ENCODE peak calls at places on chromosomes 3 and 15, in six cellular contexts. A is kidney, W is AG09309, T is lung, D is activated B cell treated with CpG ODN at 0.5 μM for 24 hours, E is cardiac fibroblast. Y is an unnamed sample.

GRCh38 chr3:128945041-128945877 is 48.6 kb downstream of the CFAP92 start:
- DNase-seq in A (no peak), W (no peak), T (no peak), D (no peak), E (no peak), Y (peak; percentile 56)

GRCh38 chr3:69252141-69252540 is 129.7 kb upstream of the LMOD3 start:
- DNase-seq in A (no peak), W (no peak), T (no peak), D (no peak), E (no peak), Y (no peak)

GRCh38 chr15:51647128-51647562 is 24.6 kb upstream of the DMXL2 start:
- DNase-seq in A (no peak), W (peak; percentile 17), T (peak; percentile 42), D (no peak), E (peak; percentile 71), Y (no peak)

GRCh38 chr15:87527416-87527815 is 729.1 kb downstream of the NTRK3 start:
- DNase-seq in A (no peak), W (no peak), T (no peak), D (no peak), E (no peak), Y (no peak)

GRCh38 chr3:154718058-154718457 is 288.1 kb upstream of the GPR149 start:
- DNase-seq in A (no peak), W (no peak), T (no peak), D (no peak), E (no peak), Y (no peak)

GRCh38 chr3:20154928-20155327 is 31.1 kb downstream of the SGO1 start:
- DNase-seq in A (no peak), W (no peak), T (no peak), D (no peak), E (no peak), Y (no peak)

GRCh38 chr15:84831028-84831427 is 13.9 kb downstream of the ALPK3 start:
- DNase-seq in A (no peak), W (no peak), T (no peak), D (no peak), E (no peak), Y (no peak)

GRCh38 chr15:56817690-56818089 is 84.4 kb upstream of the ZNF280D start:
- DNase-seq in A (no peak), W (no peak), T (no peak), D (no peak), E (no peak), Y (no peak)

GRCh38 chr3:174440350-174440716 is 418.8 kb upstream of the NAALADL2 start:
- DNase-seq in A (no peak), W (peak; percentile 67), T (no peak), D (no peak), E (peak; percentile 82), Y (no peak)

GRCh38 chr3:150237490-150237889 is 170.6 kb upstream of the TSC22D2 start:
- DNase-seq in A (no peak), W (no peak), T (no peak), D (no peak), E (peak; percentile 48), Y (no peak)

GRCh38 chr3:23646201-23646955 is 159.4 kb upstream of the UBE2E1 start:
- DNase-seq in A (no peak), W (no peak), T (no peak), D (no peak), E (no peak), Y (no peak)

GRCh38 chr3:98361289-98361688 is 7.6 kb downstream of the OR5K4 start:
- DNase-seq in A (no peak), W (no peak), T (no peak), D (no peak), E (no peak), Y (no peak)

GRCh38 chr15:82177291-82178010 is 85.1 kb downstream of the EFL1 start:
- DNase-seq in A (no peak), W (peak; percentile 56), T (no peak), D (no peak), E (peak; percentile 31), Y (no peak)

GRCh38 chr15:92655178-92655995 is at the start of gene FAM174B:
- DNase-seq in A (no peak), W (no peak), T (no peak), D (no peak), E (peak; percentile 39), Y (peak; percentile 69)

GRCh38 chr15:69576035-69576526 is 123.5 kb downstream of the RPLP1 start:
- DNase-seq in A (peak; percentile 74), W (no peak), T (peak; percentile 71), D (peak; percentile 57), E (peak; percentile 44), Y (no peak)

GRCh38 chr15:38438031-38438986 is 15.6 kb upstream of the FAM98B start:
- DNase-seq in A (no peak), W (no peak), T (no peak), D (no peak), E (peak; percentile 73), Y (no peak)

GRCh38 chr15:95647878-95648277 is 682.6 kb upstream of the NR2F2 start:
- DNase-seq in A (no peak), W (no peak), T (no peak), D (no peak), E (no peak), Y (no peak)

GRCh38 chr15:25742008-25742407 is 121.1 kb downstream of the ATP10A start:
- DNase-seq in A (no peak), W (no peak), T (peak; percentile 28), D (no peak), E (no peak), Y (no peak)

GRCh38 chr15:91271565-91272153 is 171.6 kb downstream of the SV2B start:
- DNase-seq in A (no peak), W (peak; percentile 21), T (peak; percentile 52), D (no peak), E (peak; percentile 77), Y (no peak)

GRCh38 chr15:34335176-34335575 is 2.4 kb downstream of the SLC12A6 start:
- DNase-seq in A (no peak), W (no peak), T (no peak), D (no peak), E (peak; percentile 35), Y (no peak)

GRCh38 chr15:85706779-85707518 is 87.8 kb downstream of the KLHL25 start:
- DNase-seq in A (no peak), W (no peak), T (no peak), D (peak; percentile 31), E (peak; percentile 97), Y (no peak)

GRCh38 chr15:95290376-95290973 is 1040.0 kb upstream of the NR2F2 start:
- DNase-seq in A (no peak), W (no peak), T (no peak), D (no peak), E (no peak), Y (no peak)

GRCh38 chr3:37882711-37883110 is 21.0 kb downstream of the CTDSPL start:
- DNase-seq in A (no peak), W (no peak), T (no peak), D (no peak), E (no peak), Y (no peak)

GRCh38 chr15:26197719-26198118 is 334.6 kb upstream of the ATP10A start:
- DNase-seq in A (no peak), W (no peak), T (no peak), D (no peak), E (no peak), Y (no peak)

GRCh38 chr15:31513178-31513577 is 186.5 kb downstream of the KLF13 start:
- DNase-seq in A (no peak), W (no peak), T (peak; percentile 13), D (no peak), E (no peak), Y (no peak)

GRCh38 chr3:45306406-45307008 is 80.4 kb upstream of the TMEM158 start:
- DNase-seq in A (no peak), W (no peak), T (no peak), D (no peak), E (no peak), Y (no peak)

GRCh38 chr3:114362815-114363214 is 69.0 kb downstream of the TIGIT start:
- DNase-seq in A (no peak), W (no peak), T (no peak), D (no peak), E (peak; percentile 68), Y (no peak)
- TF ChIP-seq CTCF in A (peak; percentile 16), W (peak; percentile 40), T (no peak), D (no peak), E (peak; percentile 22), Y (peak; percentile 70)

DNA sequence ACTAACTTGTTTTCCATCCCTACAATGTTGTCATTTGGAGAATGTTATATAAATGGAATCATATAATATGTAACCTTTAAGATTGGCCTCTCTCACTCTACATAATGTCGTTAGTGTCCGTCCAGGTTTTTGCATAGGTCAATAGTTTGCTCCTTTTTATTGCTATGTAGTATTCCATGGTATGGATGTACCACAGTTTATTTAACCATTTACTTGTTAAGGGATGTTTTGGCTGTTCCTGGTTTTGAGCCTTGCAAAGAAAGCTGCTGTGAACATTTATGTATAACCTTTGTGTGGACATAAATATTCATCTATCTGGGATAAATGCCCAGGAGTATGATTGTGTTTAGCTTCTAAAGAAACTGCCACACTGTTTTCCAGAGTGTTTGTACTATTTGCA is 34.1 kb upstream of the SEC22A start:
- DNase-seq in A (no peak), W (no peak), T (no peak), D (no peak), E (no peak), Y (no peak)
- TF ChIP-seq CTCF in A (no peak), W (no peak), T (no peak), D (no peak), E (no peak), Y (no peak)

DNA sequence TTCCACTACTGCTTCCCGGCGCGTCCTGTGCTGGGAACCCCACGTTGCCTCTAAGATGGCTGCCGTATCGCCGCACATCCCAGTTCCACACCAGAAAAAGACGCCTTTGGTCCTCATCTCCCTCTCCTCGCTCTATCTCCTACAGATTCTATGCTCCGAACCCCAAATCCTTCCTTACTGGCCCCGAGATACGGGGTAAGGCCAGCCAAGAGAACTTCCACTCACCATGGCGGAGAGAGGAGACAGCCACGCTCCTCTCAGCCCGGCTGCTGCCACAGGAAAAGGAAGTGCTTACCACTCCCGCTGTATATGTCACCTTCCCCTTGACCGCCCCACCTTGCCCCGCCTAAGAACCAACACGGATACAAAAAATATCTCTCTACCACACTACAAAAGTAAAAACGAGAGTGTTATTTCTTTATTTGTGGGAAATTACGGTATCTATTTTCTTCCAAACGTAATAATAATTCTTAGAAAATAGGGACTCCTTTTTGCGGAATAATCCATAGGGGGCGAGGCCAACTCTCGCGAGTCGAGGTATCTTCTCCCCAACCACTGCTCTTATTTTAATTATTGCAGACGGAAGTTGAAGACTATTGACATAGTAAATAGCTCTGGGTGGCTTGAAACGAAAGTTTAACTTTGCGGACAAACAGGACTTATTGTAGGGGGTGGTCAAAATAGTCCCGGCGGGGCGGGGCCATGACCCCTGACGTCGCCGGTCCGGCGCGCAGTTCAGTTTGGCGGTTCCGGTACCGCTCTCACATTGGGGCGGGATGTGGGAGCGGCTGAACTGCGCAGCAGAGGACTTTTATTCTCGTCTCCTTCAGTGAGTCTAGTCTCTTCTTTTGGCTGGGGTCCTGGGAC is at the start of the genes RPL4 and ZWILCH:
- DNase-seq in A (peak; percentile 91), W (peak; percentile 76), T (peak; percentile 81), D (peak; percentile 70), E (peak; percentile 93), Y (peak; percentile 76)
- TF ChIP-seq CTCF in A (no peak), W (no peak), T (no peak), D (no peak), E (no peak), Y (peak; percentile 25)

DNA sequence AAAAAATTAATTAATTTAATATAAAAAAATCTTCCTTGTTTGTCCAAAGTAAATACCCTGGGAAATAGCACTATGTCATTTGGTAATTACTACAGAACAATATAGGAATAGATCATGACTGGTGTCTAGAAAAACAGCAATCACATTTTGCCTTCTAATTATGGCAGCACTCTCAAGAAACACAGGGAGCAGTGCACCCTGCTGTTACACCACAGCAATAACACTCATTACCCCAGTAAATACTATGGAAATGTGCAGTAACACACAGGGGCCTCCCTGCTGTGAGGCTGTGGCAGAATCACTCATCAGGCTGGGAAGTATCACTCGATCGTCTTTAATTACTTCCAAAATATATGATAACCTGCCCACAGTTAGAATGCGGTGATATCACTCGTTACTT is 646.0 kb downstream of the TUSC7 start:
- DNase-seq in A (no peak), W (no peak), T (no peak), D (no peak), E (peak; percentile 0), Y (no peak)
- TF ChIP-seq CTCF in A (peak; percentile 61), W (peak; percentile 10), T (no peak), D (no peak), E (no peak), Y (peak; percentile 70)